ENCODE peak calls at places on chromosomes 3 and 15, in five cellular contexts. B is progenitor cell of endocrine pancreas, X is IMR-90, J is HCT116, V is endothelial cell. M is an unnamed sample.

GRCh38 chr3:82938821-82939328 is 1177.4 kb upstream of the GBE1 start:
- DNase-seq in V (no peak), B (peak), J (no peak), X (no peak), M (peak)

GRCh38 chr3:15327941-15328340 is 4.4 kb downstream of the SH3BP5 start:
- DNase-seq in V (peak), B (no peak), X (peak), J (no peak), M (no peak)

GRCh38 chr3:15647629-15648167 is 46.2 kb downstream of the BTD start:
- DNase-seq in X (peak), V (no peak), J (no peak), B (no peak), M (no peak)

GRCh38 chr15:81752149-81752942 is 293.5 kb downstream of the MEX3B start:
- DNase-seq in V (peak), X (peak), B (no peak), J (no peak), M (peak)

GRCh38 chr3:10772230-10773161 is 43.5 kb upstream of the SLC6A11 start:
- DNase-seq in X (no peak), J (no peak), B (no peak), V (peak), M (peak)

GRCh38 chr15:84702961-84703482 is 12.9 kb downstream of the SEC11A start:
- DNase-seq in X (peak), V (no peak), B (no peak), J (no peak), M (no peak)

GRCh38 chr15:31200735-31201151 is 99.2 kb upstream of the TRPM1 start:
- DNase-seq in J (no peak), B (peak), X (peak), V (peak), M (peak)

GRCh38 chr3:193620650-193621049 is 27.6 kb downstream of the OPA1 start:
- DNase-seq in V (no peak), J (no peak), B (no peak), X (peak), M (no peak)

GRCh38 chr3:189148090-189148507 is 23.7 kb upstream of the TPRG1 start:
- DNase-seq in B (peak), J (peak), V (peak), X (peak), M (peak)

GRCh38 chr3:120503727-120504616 is 53.2 kb upstream of the FSTL1 start:
- DNase-seq in V (no peak), J (no peak), X (no peak), B (no peak), M (peak)

GRCh38 chr3:184229424-184230080 is at the start of gene VWA5B2:
- DNase-seq in J (peak), B (peak), X (peak), V (peak), M (peak)

GRCh38 chr3:141877911-141878310 is 1.5 kb downstream of the ATP1B3 start:
- DNase-seq in B (no peak), X (peak), V (no peak), J (no peak), M (no peak)

GRCh38 chr3:159732172-159733111 is 256.2 kb upstream of the IL12A start:
- DNase-seq in V (peak), J (peak), X (peak), B (no peak), M (peak)
- TF ChIP-seq CTCF in V (no peak), J (no peak), X (no peak), B (no peak), M (peak)

GRCh38 chr3:27507515-27508266 is 23.5 kb upstream of the SLC4A7 start:
- DNase-seq in J (no peak), V (no peak), X (peak), B (no peak), M (no peak)
- TF ChIP-seq CTCF in J (no peak), V (no peak), X (no peak), B (no peak), M (no peak)

GRCh38 chr3:66983101-66983500 is 15.0 kb upstream of the KBTBD8 start:
- DNase-seq in B (no peak), X (no peak), J (no peak), V (no peak), M (peak)
- TF ChIP-seq CTCF in B (peak), X (no peak), J (peak), V (peak), M (peak)

DNA sequence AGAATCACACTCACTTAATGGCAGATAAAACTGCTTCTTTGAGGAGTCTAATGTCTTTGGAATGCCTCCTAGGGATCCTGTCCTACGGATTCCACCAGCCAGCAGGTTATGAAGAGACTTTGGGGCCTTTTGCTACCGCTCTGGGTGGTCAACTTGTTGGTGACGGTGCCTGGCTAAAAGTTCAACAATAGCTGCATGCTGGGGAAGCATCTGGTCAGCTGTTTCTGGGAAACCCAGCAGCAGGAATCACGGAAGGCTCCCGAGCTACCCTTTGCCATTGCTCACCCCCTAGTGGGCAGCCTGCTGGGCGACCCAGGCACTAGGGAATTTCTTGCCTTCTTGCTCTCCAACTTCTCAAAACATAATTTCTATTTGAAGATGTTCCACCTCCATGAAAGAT is 263.3 kb downstream of the NEK10 start:
- DNase-seq in J (no peak), B (no peak), X (no peak), V (peak), M (peak)
- TF ChIP-seq CTCF in J (peak), B (peak), X (peak), V (peak), M (peak)

GRCh38 chr3:87446849-87447387 is 170.5 kb upstream of the POU1F1 start:
- DNase-seq in V (no peak), B (no peak), J (no peak), X (no peak), M (no peak)
- TF ChIP-seq CTCF in V (no peak), B (no peak), J (no peak), X (no peak), M (peak)

DNA sequence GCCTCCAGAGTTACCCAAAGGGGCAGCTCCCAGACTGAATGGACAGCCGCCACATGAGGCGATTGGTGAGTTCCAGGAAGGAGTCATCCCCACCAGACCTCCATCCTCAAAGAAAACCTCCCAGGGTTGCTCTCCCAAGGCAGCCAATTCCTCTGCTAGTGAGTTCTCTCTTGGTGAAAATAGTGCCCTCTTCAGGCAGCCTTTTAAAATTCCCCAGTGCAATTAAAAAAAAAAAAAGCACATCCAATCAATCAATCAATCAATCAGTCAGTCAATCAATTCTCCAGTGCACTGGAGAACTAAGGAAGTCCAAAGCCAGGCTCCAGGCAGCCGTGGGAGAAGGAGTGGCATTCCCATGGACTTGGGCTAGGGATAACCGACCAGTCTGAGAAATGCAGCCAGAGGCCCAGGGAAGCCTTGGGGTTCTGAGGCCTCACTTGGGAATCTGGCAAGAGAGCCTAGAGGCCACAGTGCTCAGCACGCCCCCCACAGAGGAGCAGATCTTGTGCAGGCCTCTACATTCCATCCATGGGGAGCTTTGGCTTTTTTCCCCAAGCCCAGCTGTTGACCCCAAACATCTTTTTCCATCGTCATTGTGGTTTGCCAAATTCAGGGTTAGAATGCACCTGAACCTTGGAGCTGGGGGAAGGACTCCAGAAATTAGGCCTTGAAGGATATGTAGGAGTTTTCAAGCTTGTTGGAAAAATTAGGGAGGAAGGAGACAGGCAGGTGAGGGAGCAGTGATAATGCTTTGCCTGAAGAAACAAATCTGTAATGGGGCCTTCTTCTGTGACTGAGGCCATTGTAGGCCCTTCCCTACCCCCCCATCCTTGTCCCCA is 4.8 kb downstream of the PAQR5 start:
- DNase-seq in B (no peak), X (peak), V (no peak), J (no peak), M (no peak)
- TF ChIP-seq CTCF in B (peak), X (peak), V (peak), J (peak), M (peak)

DNA sequence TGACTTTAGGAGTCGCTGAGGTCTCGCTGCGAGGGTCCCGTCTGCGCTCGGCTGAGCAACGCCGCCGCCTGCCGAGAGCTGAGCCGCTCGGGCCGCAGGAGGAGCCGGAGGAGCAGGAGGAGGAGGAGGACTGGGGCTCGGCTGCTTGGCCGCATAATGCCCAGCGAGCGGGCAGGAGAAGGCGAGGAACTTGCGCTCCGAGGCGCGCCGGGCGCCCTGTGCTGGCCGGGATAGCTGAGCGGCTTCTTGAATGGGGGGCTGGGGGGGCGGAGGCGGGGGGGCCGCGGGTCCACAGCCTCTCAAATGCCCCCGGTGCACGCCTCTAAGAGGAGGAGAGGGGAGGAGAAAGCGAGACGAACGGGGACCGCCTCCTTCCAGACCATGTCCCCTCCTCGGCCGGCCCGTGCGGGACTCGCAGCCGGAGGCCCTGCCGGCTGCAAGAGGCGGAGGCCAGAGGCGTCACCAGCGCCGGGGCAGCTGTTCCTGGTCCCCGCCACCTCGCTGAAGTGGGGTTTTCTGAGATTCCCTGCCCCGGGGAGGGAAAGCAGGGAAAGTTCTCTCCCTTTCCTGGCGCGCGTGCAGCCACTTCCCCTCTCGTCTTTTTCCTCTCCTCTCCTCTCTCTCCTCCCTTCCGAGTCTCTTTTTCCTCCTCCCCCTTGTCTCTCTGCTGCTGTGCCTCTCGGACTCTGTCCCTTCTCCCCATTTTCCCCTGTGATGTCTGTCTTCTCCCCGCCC is at the start of gene ADAMTS9:
- DNase-seq in X (peak), J (no peak), B (peak), V (peak), M (peak)
- TF ChIP-seq CTCF in X (no peak), J (no peak), B (no peak), V (no peak), M (peak)

GRCh38 chr15:64138542-64138941 is 13.0 kb upstream of the SNX22 start:
- DNase-seq in X (no peak), J (no peak), B (no peak), V (no peak), M (peak)

GRCh38 chr15:64133619-64134018 is 17.9 kb upstream of the SNX22 start:
- DNase-seq in J (no peak), B (no peak), X (no peak), V (no peak), M (no peak)

GRCh38 chr15:64134322-64134829 is 17.2 kb upstream of the SNX22 start:
- DNase-seq in V (no peak), J (no peak), B (no peak), X (peak), M (no peak)

GRCh38 chr15:64141798-64142512 is 9.6 kb upstream of the SNX22 start:
- DNase-seq in J (no peak), V (no peak), B (no peak), X (no peak), M (peak)

GRCh38 chr15:64137226-64137833 is 14.2 kb upstream of the SNX22 start:
- DNase-seq in X (no peak), V (no peak), J (no peak), B (no peak), M (peak)
- TF ChIP-seq CTCF in X (no peak), V (no peak), J (no peak), B (no peak), M (peak)

M was measured in endodermal cell.